ENCODE peak calls at places on chromosomes 16 and 17, in seven cellular contexts. W, A, Q, D, C, M and I are unnamed samples.

GRCh38 chr17:41799366-41799765 is 12.4 kb downstream of the P3H4 start:
- DNase-seq in W (no peak), A (no peak), Q (no peak), D (no peak), C (no peak), M (no peak), I (no peak)

GRCh38 chr17:31488982-31489294 is 97.5 kb downstream of the RAB11FIP4 start:
- DNase-seq in W (no peak), A (no peak), Q (no peak), D (peak; percentile 65), C (no peak), M (peak; percentile 43), I (no peak)

GRCh38 chr16:74466872-74467271 is 45.6 kb upstream of the CLEC18B start:
- DNase-seq in W (no peak), A (no peak), Q (no peak), D (no peak), C (no peak), M (no peak), I (no peak)

GRCh38 chr17:57342963-57343589 is 86.8 kb downstream of the MSI2 start:
- DNase-seq in W (no peak), A (no peak), Q (no peak), D (no peak), C (no peak), M (no peak), I (no peak)

GRCh38 chr16:23871924-23872323 is 36.1 kb downstream of the PRKCB start:
- DNase-seq in W (no peak), A (no peak), Q (no peak), D (no peak), C (no peak), M (no peak), I (no peak)

GRCh38 chr17:79946352-79947231 is 89.1 kb downstream of the TBC1D16 start:
- DNase-seq in W (peak; percentile 15), A (no peak), Q (peak; percentile 53), D (no peak), C (no peak), M (no peak), I (peak; percentile 18)

GRCh38 chr16:2835638-2836493 is 5.8 kb downstream of the ZG16B start:
- DNase-seq in W (peak; percentile 10), A (no peak), Q (no peak), D (no peak), C (no peak), M (peak; percentile 84), I (no peak)

GRCh38 chr16:14303654-14304394 is 232.7 kb downstream of the MRTFB start:
- DNase-seq in W (no peak), A (no peak), Q (no peak), D (no peak), C (peak; percentile 46), M (no peak), I (no peak)

GRCh38 chr16:57527027-57527426 is 9.3 kb downstream of the CCDC102A start:
- DNase-seq in W (peak; percentile 12), A (no peak), Q (no peak), D (peak; percentile 59), C (no peak), M (no peak), I (no peak)

GRCh38 chr16:19588661-19589060 is 33.2 kb downstream of the VPS35L start:
- DNase-seq in W (no peak), A (no peak), Q (no peak), D (no peak), C (no peak), M (no peak), I (no peak)

GRCh38 chr16:80296034-80296433 is 244.8 kb upstream of the DYNLRB2 start:
- DNase-seq in W (no peak), A (no peak), Q (no peak), D (no peak), C (no peak), M (no peak), I (no peak)

GRCh38 chr17:67628580-67629013 is 89.1 kb upstream of the NOL11 start:
- DNase-seq in W (peak; percentile 59), A (no peak), Q (no peak), D (no peak), C (peak; percentile 8), M (peak; percentile 51), I (no peak)

GRCh38 chr17:2482218-2482617 is 29.5 kb downstream of the METTL16 start:
- DNase-seq in W (no peak), A (no peak), Q (no peak), D (no peak), C (no peak), M (no peak), I (no peak)

GRCh38 chr16:8928467-8928957 is 35.2 kb downstream of the USP7 start:
- DNase-seq in W (no peak), A (no peak), Q (no peak), D (no peak), C (no peak), M (no peak), I (peak; percentile 40)

GRCh38 chr16:10511829-10512228 is 68.6 kb downstream of the EMP2 start:
- DNase-seq in W (no peak), A (no peak), Q (no peak), D (no peak), C (no peak), M (no peak), I (no peak)

GRCh38 chr16:15907863-15908478 is 19.6 kb upstream of the CEP20 start:
- DNase-seq in W (no peak), A (peak; percentile 74), Q (no peak), D (no peak), C (peak; percentile 98), M (peak; percentile 35), I (no peak)

GRCh38 chr16:4404247-4404966 is 12.0 kb downstream of the CORO7 start:
- DNase-seq in W (no peak), A (no peak), Q (peak; percentile 66), D (peak; percentile 55), C (peak; percentile 49), M (peak; percentile 60), I (no peak)

GRCh38 chr16:640614-641013 is 1.0 kb upstream of the MCRIP2 start:
- DNase-seq in W (no peak), A (no peak), Q (no peak), D (no peak), C (no peak), M (no peak), I (no peak)

GRCh38 chr16:68642047-68642435 is 3.1 kb upstream of the CDH3 start:
- DNase-seq in W (no peak), A (no peak), Q (no peak), D (no peak), C (no peak), M (no peak), I (no peak)

GRCh38 chr16:68643847-68644246 is 1.3 kb upstream of the CDH3 start:
- DNase-seq in W (no peak), A (no peak), Q (no peak), D (no peak), C (no peak), M (no peak), I (no peak)

GRCh38 chr16:68644303-68644702 is 807 bp upstream of the CDH3 start:
- DNase-seq in W (no peak), A (no peak), Q (no peak), D (no peak), C (no peak), M (no peak), I (no peak)

GRCh38 chr16:68642436-68643064 is 2.6 kb upstream of the CDH3 start:
- DNase-seq in W (no peak), A (no peak), Q (no peak), D (no peak), C (no peak), M (no peak), I (no peak)

GRCh38 chr16:68643227-68643626 is 1.9 kb upstream of the CDH3 start:
- DNase-seq in W (no peak), A (no peak), Q (no peak), D (no peak), C (no peak), M (no peak), I (no peak)
- H3K4me3 ChIP-seq in W (no peak overlapping the region), A (no peak overlapping the region), Q (no peak overlapping the region), D (no peak overlapping the region), C (no peak overlapping the region), M (no peak overlapping the region), I (no peak overlapping the region)

GRCh38 chr17:48052956-48053757 is 5.0 kb downstream of the NFE2L1 start:
- DNase-seq in W (peak; percentile 93), A (no peak), Q (peak; percentile 77), D (no peak), C (no peak), M (peak; percentile 39), I (peak; percentile 88)
- H3K27ac ChIP-seq in W (peak overlapping the region; percentile 98), A (no peak overlapping the region), Q (peak overlapping the region; percentile 95), D (peak overlapping the region; percentile 96), C (peak overlapping the region; percentile 30), M (peak overlapping the region; percentile 97), I (peak overlapping the region; percentile 94)

GRCh38 chr17:80979547-80980378 is 11.9 kb upstream of the CHMP6 start:
- DNase-seq in W (no peak), A (no peak), Q (no peak), D (no peak), C (no peak), M (no peak), I (no peak)

GRCh38 chr17:80982426-80982974 is 9.1 kb upstream of the CHMP6 start:
- DNase-seq in W (no peak), A (no peak), Q (no peak), D (no peak), C (no peak), M (no peak), I (no peak)

GRCh38 chr17:80981929-80982425 is 9.7 kb upstream of the CHMP6 start:
- DNase-seq in W (no peak), A (no peak), Q (no peak), D (no peak), C (no peak), M (no peak), I (no peak)

GRCh38 chr17:80980397-80981061 is 11.1 kb upstream of the CHMP6 start:
- DNase-seq in W (no peak), A (no peak), Q (no peak), D (no peak), C (no peak), M (no peak), I (no peak)

DNA sequence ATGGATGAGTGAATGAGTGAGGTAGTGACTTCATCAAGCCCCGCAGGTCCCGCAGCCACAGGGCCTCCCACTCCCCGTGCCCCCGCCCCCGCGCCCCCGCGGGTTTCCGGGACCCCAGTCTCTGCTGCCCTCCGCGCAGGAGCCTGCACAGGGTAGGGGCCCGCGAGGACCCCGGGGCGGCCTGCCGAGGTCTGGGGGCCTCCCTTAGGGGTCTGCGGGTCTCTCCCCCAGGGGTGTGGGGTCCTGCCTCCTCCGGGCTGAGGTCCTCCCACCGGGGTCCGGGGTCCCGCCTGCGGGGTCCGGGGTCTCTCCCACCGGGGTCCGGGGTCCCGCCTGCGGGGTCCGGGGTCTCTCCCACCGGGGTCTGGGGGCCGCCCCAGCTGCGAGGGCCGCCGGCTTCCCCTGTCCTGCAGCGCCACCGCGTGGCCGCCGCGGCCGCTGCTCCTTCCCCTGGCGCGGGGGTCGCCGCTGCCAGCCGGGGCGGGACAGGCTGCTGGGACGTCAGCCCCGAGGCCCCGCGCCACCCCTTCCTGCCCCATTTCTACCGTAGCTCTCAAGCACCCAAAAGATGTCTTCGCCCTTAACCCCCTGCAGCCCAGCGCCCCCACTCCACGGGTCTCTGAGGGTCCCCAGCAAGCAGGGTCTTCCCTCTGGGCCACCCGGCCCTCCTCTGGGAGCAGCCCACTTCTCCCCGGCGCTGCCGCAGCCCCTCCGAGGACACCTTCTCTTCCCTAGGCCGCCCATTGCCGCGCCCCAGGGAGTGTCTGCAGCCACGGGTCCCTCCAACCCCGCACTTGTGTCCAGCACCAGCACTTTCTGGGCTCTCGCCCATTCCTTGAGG is 10.4 kb upstream of the CHMP6 start:
- DNase-seq in W (no peak), A (no peak), Q (no peak), D (no peak), C (peak; percentile 51), M (no peak), I (no peak)
- H3K4me3 ChIP-seq in W (peak overlapping the region; percentile 13), A (peak overlapping the region; percentile 22), Q (peak overlapping the region; percentile 11), D (no peak overlapping the region), C (no peak overlapping the region), M (peak overlapping the region; percentile 33), I (peak overlapping the region; percentile 16)

GRCh38 chr16:70590722-70591438 is 55.5 kb upstream of the IL34 start:
- DNase-seq in W (peak; percentile 36), A (no peak), Q (peak; percentile 86), D (no peak), C (no peak), M (no peak), I (peak; percentile 50)
- H3K27ac ChIP-seq in W (peak overlapping the region; percentile 47), A (no peak overlapping the region), Q (peak overlapping the region; percentile 92), D (peak overlapping the region; percentile 45), C (no peak overlapping the region), M (peak overlapping the region; percentile 64), I (peak overlapping the region; percentile 95)